ENCODE peak calls at places on chromosome 10, in four cellular contexts. One of them, this sample, is unnamed.

GRCh38 chr10:68489919-68490318 is 18.1 kb upstream of the DNA2 start:
- DNase-seq in T-helper 9 cell: no peak
- DNase-seq in CD4-positive, alpha-beta T cell: no peak
- DNase-seq in astrocyte of the cerebellum: no peak
- DNase-seq in this sample: no peak

GRCh38 chr10:70191906-70192305 is 21.6 kb upstream of the SAR1A start:
- DNase-seq in CD4-positive, alpha-beta T cell: no peak
- DNase-seq in T-helper 9 cell: no peak
- DNase-seq in astrocyte of the cerebellum: peak; percentile 67
- DNase-seq in this sample: no peak

GRCh38 chr10:119301397-119301796 is 94.0 kb downstream of the GRK5 start:
- DNase-seq in T-helper 9 cell: peak; percentile 36
- DNase-seq in CD4-positive, alpha-beta T cell: peak; percentile 63
- DNase-seq in astrocyte of the cerebellum: no peak
- DNase-seq in this sample: peak; percentile 69

GRCh38 chr10:104339469-104340098 is 1.3 kb upstream of the ITPRIP start:
- DNase-seq in CD4-positive, alpha-beta T cell: no peak
- DNase-seq in astrocyte of the cerebellum: no peak
- DNase-seq in T-helper 9 cell: no peak
- DNase-seq in this sample: no peak

GRCh38 chr10:82866424-82867020 is 991.5 kb downstream of the NRG3 start:
- DNase-seq in T-helper 9 cell: no peak
- DNase-seq in CD4-positive, alpha-beta T cell: no peak
- DNase-seq in astrocyte of the cerebellum: no peak
- DNase-seq in this sample: no peak

GRCh38 chr10:43082756-43083155 is 5.9 kb downstream of the RET start:
- DNase-seq in T-helper 9 cell: no peak
- DNase-seq in astrocyte of the cerebellum: no peak
- DNase-seq in CD4-positive, alpha-beta T cell: no peak
- DNase-seq in this sample: no peak

GRCh38 chr10:17790631-17791030 is 18.5 kb upstream of the MRC1 start:
- DNase-seq in T-helper 9 cell: no peak
- DNase-seq in CD4-positive, alpha-beta T cell: no peak
- DNase-seq in astrocyte of the cerebellum: no peak
- DNase-seq in this sample: no peak

GRCh38 chr10:131617113-131617877 is 283.5 kb upstream of the PPP2R2D start:
- DNase-seq in CD4-positive, alpha-beta T cell: no peak
- DNase-seq in T-helper 9 cell: no peak
- DNase-seq in astrocyte of the cerebellum: no peak
- DNase-seq in this sample: no peak

GRCh38 chr10:100562008-100562672 is 26.4 kb downstream of the HIF1AN start:
- DNase-seq in T-helper 9 cell: peak; percentile 68
- DNase-seq in CD4-positive, alpha-beta T cell: peak; percentile 83
- DNase-seq in astrocyte of the cerebellum: no peak
- DNase-seq in this sample: peak; percentile 83

GRCh38 chr10:19628767-19629443 is 187.3 kb upstream of the PLXDC2 start:
- DNase-seq in astrocyte of the cerebellum: no peak
- DNase-seq in T-helper 9 cell: no peak
- DNase-seq in CD4-positive, alpha-beta T cell: no peak
- DNase-seq in this sample: no peak

GRCh38 chr10:25758041-25758457 is 176.0 kb upstream of the MYO3A start:
- DNase-seq in T-helper 9 cell: no peak
- DNase-seq in CD4-positive, alpha-beta T cell: no peak
- DNase-seq in astrocyte of the cerebellum: peak; percentile 24
- DNase-seq in this sample: no peak

GRCh38 chr10:70296406-70296899 is 12.6 kb upstream of the NPFFR1 start:
- DNase-seq in T-helper 9 cell: no peak
- DNase-seq in CD4-positive, alpha-beta T cell: no peak
- DNase-seq in astrocyte of the cerebellum: peak; percentile 62
- DNase-seq in this sample: no peak

GRCh38 chr10:130181858-130182257 is 45.7 kb downstream of the GLRX3 start:
- DNase-seq in T-helper 9 cell: no peak
- DNase-seq in CD4-positive, alpha-beta T cell: no peak
- DNase-seq in astrocyte of the cerebellum: no peak
- DNase-seq in this sample: no peak

GRCh38 chr10:22340362-22341189 is 4.7 kb upstream of the SPAG6 start:
- DNase-seq in CD4-positive, alpha-beta T cell: peak; percentile 41
- DNase-seq in T-helper 9 cell: peak; percentile 43
- DNase-seq in astrocyte of the cerebellum: peak; percentile 66
- DNase-seq in this sample: peak; percentile 74

GRCh38 chr10:48604408-48605263 is at the start of gene ARHGAP22:
- DNase-seq in T-helper 9 cell: no peak
- DNase-seq in CD4-positive, alpha-beta T cell: no peak
- DNase-seq in astrocyte of the cerebellum: no peak
- DNase-seq in this sample: no peak

GRCh38 chr10:80186364-80187012 is 18.8 kb downstream of the ANXA11 start:
- DNase-seq in astrocyte of the cerebellum: no peak
- DNase-seq in CD4-positive, alpha-beta T cell: peak; percentile 17
- DNase-seq in T-helper 9 cell: no peak
- DNase-seq in this sample: peak; percentile 63

GRCh38 chr10:35040761-35041501 is 49.2 kb downstream of the CUL2 start:
- DNase-seq in astrocyte of the cerebellum: peak; percentile 40
- DNase-seq in CD4-positive, alpha-beta T cell: no peak
- DNase-seq in T-helper 9 cell: no peak
- DNase-seq in this sample: no peak

GRCh38 chr10:63431962-63432797 is 33.6 kb downstream of the JMJD1C start:
- DNase-seq in astrocyte of the cerebellum: no peak
- DNase-seq in T-helper 9 cell: no peak
- DNase-seq in CD4-positive, alpha-beta T cell: no peak
- DNase-seq in this sample: no peak

GRCh38 chr10:62528441-62528840 is 154.3 kb downstream of the ZNF365 start:
- DNase-seq in astrocyte of the cerebellum: no peak
- DNase-seq in T-helper 9 cell: no peak
- DNase-seq in CD4-positive, alpha-beta T cell: no peak
- DNase-seq in this sample: no peak

GRCh38 chr10:93062499-93063216 is 2.1 kb downstream of the CYP26C1 start:
- DNase-seq in astrocyte of the cerebellum: no peak
- DNase-seq in T-helper 9 cell: peak; percentile 28
- DNase-seq in CD4-positive, alpha-beta T cell: peak; percentile 29
- DNase-seq in this sample: no peak

GRCh38 chr10:3622427-3622826 is 162.6 kb downstream of the KLF6 start:
- DNase-seq in T-helper 9 cell: no peak
- DNase-seq in CD4-positive, alpha-beta T cell: no peak
- DNase-seq in astrocyte of the cerebellum: no peak
- DNase-seq in this sample: no peak

GRCh38 chr10:104025524-104025923 is 58.6 kb downstream of the SLK start:
- DNase-seq in astrocyte of the cerebellum: no peak
- DNase-seq in CD4-positive, alpha-beta T cell: no peak
- DNase-seq in T-helper 9 cell: no peak
- DNase-seq in this sample: no peak

GRCh38 chr10:14584643-14585042 is 190.1 kb downstream of the FAM107B start:
- DNase-seq in CD4-positive, alpha-beta T cell: no peak
- DNase-seq in T-helper 9 cell: no peak
- DNase-seq in astrocyte of the cerebellum: no peak
- DNase-seq in this sample: peak; percentile 56

GRCh38 chr10:75528392-75528791 is 97.0 kb downstream of the LRMDA start:
- DNase-seq in T-helper 9 cell: no peak
- DNase-seq in astrocyte of the cerebellum: no peak
- DNase-seq in CD4-positive, alpha-beta T cell: no peak
- DNase-seq in this sample: no peak

GRCh38 chr10:3791974-3792633 is 7.1 kb upstream of the KLF6 start:
- DNase-seq in CD4-positive, alpha-beta T cell: no peak
- DNase-seq in astrocyte of the cerebellum: no peak
- DNase-seq in T-helper 9 cell: no peak
- DNase-seq in this sample: no peak

GRCh38 chr10:6427357-6427959 is 152.6 kb downstream of the PRKCQ start:
- DNase-seq in CD4-positive, alpha-beta T cell: no peak
- DNase-seq in astrocyte of the cerebellum: no peak
- DNase-seq in T-helper 9 cell: no peak
- DNase-seq in this sample: no peak

GRCh38 chr10:75884808-75885207 is 453.4 kb downstream of the LRMDA start:
- DNase-seq in T-helper 9 cell: no peak
- DNase-seq in astrocyte of the cerebellum: no peak
- DNase-seq in CD4-positive, alpha-beta T cell: no peak
- DNase-seq in this sample: no peak

GRCh38 chr10:34386911-34387310 is 428.2 kb downstream of the PARD3 start:
- DNase-seq in CD4-positive, alpha-beta T cell: no peak
- DNase-seq in astrocyte of the cerebellum: no peak
- DNase-seq in T-helper 9 cell: no peak
- DNase-seq in this sample: no peak

GRCh38 chr10:26361946-26362345 is 76.2 kb upstream of the APBB1IP start:
- DNase-seq in CD4-positive, alpha-beta T cell: no peak
- DNase-seq in T-helper 9 cell: no peak
- DNase-seq in astrocyte of the cerebellum: no peak
- DNase-seq in this sample: no peak

GRCh38 chr10:79490400-79491081 is 21.8 kb upstream of the EIF5AL1 start:
- DNase-seq in CD4-positive, alpha-beta T cell: no peak
- DNase-seq in astrocyte of the cerebellum: peak; percentile 40
- DNase-seq in T-helper 9 cell: no peak
- DNase-seq in this sample: no peak

GRCh38 chr10:82289945-82290344 is 415.0 kb downstream of the NRG3 start:
- DNase-seq in T-helper 9 cell: no peak
- DNase-seq in CD4-positive, alpha-beta T cell: no peak
- DNase-seq in astrocyte of the cerebellum: no peak
- DNase-seq in this sample: no peak

GRCh38 chr10:54133201-54133600 is 667.8 kb downstream of the PCDH15 start:
- DNase-seq in astrocyte of the cerebellum: no peak
- DNase-seq in CD4-positive, alpha-beta T cell: no peak
- DNase-seq in T-helper 9 cell: no peak
- DNase-seq in this sample: no peak

GRCh38 chr10:46314046-46314445 is 27.2 kb downstream of the ANTXRL start:
- DNase-seq in astrocyte of the cerebellum: no peak
- DNase-seq in T-helper 9 cell: no peak
- DNase-seq in CD4-positive, alpha-beta T cell: no peak
- DNase-seq in this sample: no peak

GRCh38 chr10:14707441-14707840 is 67.3 kb downstream of the FAM107B start:
- DNase-seq in CD4-positive, alpha-beta T cell: no peak
- DNase-seq in astrocyte of the cerebellum: no peak
- DNase-seq in T-helper 9 cell: no peak
- DNase-seq in this sample: no peak

GRCh38 chr10:114877301-114877644 is 55.7 kb downstream of the FHIP2A start:
- DNase-seq in CD4-positive, alpha-beta T cell: no peak
- DNase-seq in astrocyte of the cerebellum: no peak
- DNase-seq in T-helper 9 cell: no peak
- DNase-seq in this sample: no peak

GRCh38 chr10:30433286-30433778 is 652 bp upstream of the MAP3K8 start:
- DNase-seq in T-helper 9 cell: peak; percentile 24
- DNase-seq in astrocyte of the cerebellum: no peak
- DNase-seq in CD4-positive, alpha-beta T cell: peak; percentile 13
- DNase-seq in this sample: peak; percentile 28

This sample was measured in naive thymus-derived CD8-positive, alpha-beta T cell.